ENCODE peak calls at places on chromosomes 7 and 10, in eight cellular contexts. M is activated CD8-positive, alpha-beta T cell treated with anti-CD3 and anti-CD28 coated beads for 36 hours; I is RWPE1; L is GM13977; B is naive thymus-derived CD8-positive, alpha-beta T cell; V is left colon; Q is GM03348; F is AML-193. H is an unnamed sample.

GRCh38 chr7:67771840-67772605 is 775.4 kb downstream of the TYW1 start:
- DNase-seq in F (no peak), M (no peak), V (no peak), B (no peak), Q (no peak), L (no peak), I (no peak), H (no peak)

GRCh38 chr10:5565205-5565545 is 40.4 kb downstream of the CALML3 start:
- DNase-seq in Q (no peak), I (no peak), B (no peak), V (peak; percentile 21), M (no peak), L (no peak), F (no peak), H (no peak)

GRCh38 chr7:107118109-107118900 is 50.5 kb upstream of the HBP1 start:
- DNase-seq in B (no peak), I (no peak), F (no peak), Q (no peak), M (no peak), V (no peak), L (no peak), H (no peak)

GRCh38 chr7:50959560-50959959 is 176.9 kb upstream of the GRB10 start:
- DNase-seq in Q (no peak), M (no peak), V (no peak), L (no peak), F (no peak), I (no peak), B (no peak), H (no peak)

GRCh38 chr10:123284022-123284421 is 129.8 kb downstream of the BUB3 start:
- DNase-seq in Q (no peak), F (no peak), I (peak; percentile 23), V (no peak), M (no peak), L (no peak), B (no peak), H (no peak)

GRCh38 chr10:110842305-110842952 is 29.3 kb upstream of the PDCD4 start:
- DNase-seq in B (no peak), I (no peak), Q (no peak), F (no peak), L (no peak), V (no peak), M (no peak), H (no peak)

GRCh38 chr7:141654551-141654950 is 47.4 kb downstream of the DENND11 start:
- DNase-seq in M (peak; percentile 80), F (peak; percentile 81), Q (peak; percentile 69), I (peak; percentile 55), B (peak; percentile 53), L (peak; percentile 68), V (peak; percentile 56), H (peak; percentile 59)

GRCh38 chr7:54967384-54967783 is 51.4 kb upstream of the EGFR start:
- DNase-seq in F (no peak), V (no peak), L (no peak), Q (no peak), B (no peak), M (no peak), I (peak; percentile 94), H (no peak)

GRCh38 chr7:20698469-20698868 is 83.0 kb downstream of the ABCB5 start:
- DNase-seq in M (no peak), F (no peak), L (no peak), Q (no peak), B (no peak), V (no peak), I (no peak), H (no peak)

GRCh38 chr10:62858364-62858763 is 42.2 kb upstream of the EGR2 start:
- DNase-seq in L (no peak), I (no peak), B (no peak), V (no peak), M (no peak), Q (peak; percentile 13), F (no peak), H (no peak)

GRCh38 chr10:79333513-79333912 is 13.8 kb upstream of the PPIF start:
- DNase-seq in Q (no peak), I (peak; percentile 51), V (no peak), M (peak; percentile 27), F (no peak), L (no peak), B (no peak), H (no peak)

GRCh38 chr10:79246606-79247275 is 100.5 kb upstream of the PPIF start:
- DNase-seq in B (no peak), Q (peak; percentile 75), V (peak; percentile 65), L (no peak), I (no peak), F (no peak), M (no peak), H (no peak)

GRCh38 chr10:17113889-17114288 is 15.7 kb downstream of the CUBN start:
- DNase-seq in L (no peak), B (no peak), Q (peak; percentile 51), V (no peak), M (peak; percentile 9), F (no peak), I (no peak), H (no peak)

GRCh38 chr10:104139221-104139620 is 17.2 kb downstream of the SFR1 start:
- DNase-seq in V (no peak), F (peak; percentile 17), M (peak; percentile 17), Q (no peak), B (no peak), I (no peak), L (no peak), H (no peak)

GRCh38 chr7:14407246-14408015 is 418.0 kb upstream of the ETV1 start:
- DNase-seq in I (no peak), B (no peak), V (no peak), M (no peak), Q (no peak), L (no peak), F (no peak), H (no peak)

GRCh38 chr7:151051108-151051507 is 2.8 kb downstream of the ASIC3 start:
- DNase-seq in B (peak; percentile 45), L (no peak), M (peak; percentile 59), I (peak; percentile 39), Q (peak; percentile 67), V (peak; percentile 48), F (no peak), H (peak; percentile 59)

GRCh38 chr7:76060842-76061241 is 12.9 kb downstream of the MDH2 start:
- DNase-seq in I (no peak), B (no peak), L (no peak), F (no peak), M (no peak), Q (no peak), V (no peak), H (no peak)

GRCh38 chr7:91398341-91398740 is 134.1 kb downstream of the FZD1 start:
- DNase-seq in M (no peak), I (no peak), F (no peak), Q (no peak), V (no peak), B (no peak), L (no peak), H (no peak)

GRCh38 chr7:30912986-30913671 is 1.5 kb downstream of the AQP1 start:
- DNase-seq in M (no peak), L (no peak), F (no peak), B (no peak), Q (no peak), V (no peak), I (no peak), H (no peak)

GRCh38 chr10:24869354-24870016 is 82.9 kb downstream of the PRTFDC1 start:
- DNase-seq in L (no peak), I (no peak), Q (no peak), V (peak; percentile 40), B (no peak), M (no peak), F (no peak), H (no peak)

GRCh38 chr7:36040679-36041078 is 112.4 kb upstream of the EEPD1 start:
- DNase-seq in Q (peak; percentile 60), M (no peak), I (no peak), B (no peak), L (no peak), F (no peak), V (no peak), H (no peak)

GRCh38 chr7:70383947-70384475 is 747.9 kb upstream of the GALNT17 start:
- DNase-seq in I (no peak), B (no peak), L (no peak), Q (no peak), M (no peak), V (no peak), F (no peak), H (no peak)

GRCh38 chr10:132409667-132410028 is 12.6 kb downstream of the PWWP2B start:
- DNase-seq in I (no peak), M (no peak), V (no peak), B (no peak), F (no peak), L (no peak), Q (no peak), H (no peak)

GRCh38 chr7:105369944-105370343 is 18.8 kb downstream of the SRPK2 start:
- DNase-seq in B (no peak), F (no peak), L (no peak), Q (no peak), M (no peak), V (no peak), I (no peak), H (no peak)

GRCh38 chr10:95327367-95327766 is 36.6 kb upstream of the PDLIM1 start:
- DNase-seq in F (no peak), L (no peak), B (no peak), V (peak; percentile 51), I (peak; percentile 55), Q (no peak), M (no peak), H (no peak)

GRCh38 chr7:149772821-149773425 is 465 bp downstream of the ZNF467 start:
- DNase-seq in M (peak; percentile 41), L (no peak), B (peak; percentile 36), V (no peak), F (peak; percentile 5), I (no peak), Q (peak; percentile 38), H (peak; percentile 22)

GRCh38 chr10:132899054-132899750 is 43.2 kb downstream of the CFAP46 start:
- DNase-seq in M (no peak), F (no peak), L (no peak), I (no peak), B (no peak), Q (no peak), V (peak; percentile 13), H (no peak)

GRCh38 chr10:101535949-101536348 is 52.1 kb downstream of the POLL start:
- DNase-seq in V (no peak), M (no peak), I (no peak), L (peak; percentile 47), F (no peak), Q (no peak), B (no peak), H (no peak)

GRCh38 chr10:46297406-46298204 is 10.8 kb downstream of the ANTXRL start:
- DNase-seq in M (peak; percentile 77), L (no peak), V (peak; percentile 17), I (no peak), F (no peak), B (no peak), Q (no peak), H (no peak)

GRCh38 chr10:13953371-13953770 is 366.6 kb downstream of the PRPF18 start:
- DNase-seq in B (no peak), Q (no peak), I (no peak), F (no peak), M (no peak), V (no peak), L (no peak), H (no peak)

GRCh38 chr10:133113146-133113830 is 25.6 kb downstream of the ADGRA1 start:
- DNase-seq in B (no peak), L (no peak), M (no peak), F (no peak), I (no peak), Q (no peak), V (no peak), H (no peak)

GRCh38 chr7:2440608-2441245 is 35.5 kb downstream of the GRIFIN start:
- DNase-seq in L (no peak), M (no peak), B (no peak), F (no peak), I (peak; percentile 41), Q (no peak), V (no peak), H (no peak)

GRCh38 chr10:79007843-79008319 is 60.9 kb upstream of the ZMIZ1 start:
- DNase-seq in I (no peak), B (no peak), L (no peak), M (no peak), Q (peak; percentile 39), V (peak; percentile 39), F (no peak), H (no peak)

GRCh38 chr10:31263903-31264302 is 55.1 kb upstream of the ZEB1 start:
- DNase-seq in L (no peak), F (no peak), V (no peak), B (no peak), Q (no peak), M (no peak), I (peak; percentile 13), H (no peak)